ENCODE peak calls at places on chromosomes 4 and X, in four cellular contexts. L is endothelial cell, R is coronary artery, P is A549. N is an unnamed sample.

GRCh38 chr4:83125738-83126141 is 11.2 kb upstream of the PLAC8 start:
- DNase-seq in L (no peak), R (no peak), P (no peak), N (no peak)

GRCh38 chrX:24149346-24150050 is at the start of gene ZFX:
- DNase-seq in L (peak; percentile 40), R (peak; percentile 81), P (peak; percentile 74), N (peak; percentile 54)

GRCh38 chrX:8504451-8504850 is 39.8 kb downstream of the VCX3B start:
- DNase-seq in L (no peak), R (no peak), P (peak; percentile 1), N (no peak)

GRCh38 chr4:48968814-48969213 is 17.3 kb upstream of the CWH43 start:
- DNase-seq in L (no peak), R (no peak), P (no peak), N (no peak)

GRCh38 chrX:118847676-118848075 is 24.1 kb downstream of the ZCCHC12 start:
- DNase-seq in L (peak; percentile 33), R (no peak), P (peak; percentile 49), N (no peak)

GRCh38 chr4:137156054-137156453 is 376.2 kb downstream of the PCDH18 start:
- DNase-seq in L (no peak), R (no peak), P (no peak), N (no peak)

GRCh38 chr4:8071741-8072140 is 86.9 kb downstream of the ABLIM2 start:
- DNase-seq in L (no peak), R (no peak), P (no peak), N (no peak)

GRCh38 chr4:149980941-149981340 is 97.3 kb upstream of the DCLK2 start:
- DNase-seq in L (peak; percentile 67), R (no peak), P (peak; percentile 59), N (peak; percentile 62)

GRCh38 chrX:74133156-74133796 is 170.7 kb upstream of the ZCCHC13 start:
- DNase-seq in L (peak; percentile 4), R (no peak), P (peak; percentile 62), N (peak; percentile 26)

GRCh38 chrX:113305496-113305895 is 464.9 kb upstream of the AMOT start:
- DNase-seq in L (no peak), R (no peak), P (no peak), N (no peak)

GRCh38 chr4:157023941-157024340 is 52.0 kb upstream of the GLRB start:
- DNase-seq in L (no peak), R (no peak), P (no peak), N (no peak)

GRCh38 chr4:41132055-41132683 is 82.2 kb downstream of the APBB2 start:
- DNase-seq in L (no peak), R (no peak), P (no peak), N (no peak)

GRCh38 chr4:1991596-1992434 is 17.0 kb downstream of the NELFA start:
- DNase-seq in L (no peak), R (peak; percentile 64), P (no peak), N (no peak)

GRCh38 chr4:1993169-1993516 is 15.6 kb downstream of the NELFA start:
- DNase-seq in L (no peak), R (peak; percentile 41), P (no peak), N (no peak)

GRCh38 chr4:1990676-1991075 is 18.1 kb downstream of the NELFA start:
- DNase-seq in L (no peak), R (no peak), P (no peak), N (no peak)

GRCh38 chr4:1991087-1991486 is 17.7 kb downstream of the NELFA start:
- DNase-seq in L (no peak), R (peak; percentile 38), P (no peak), N (no peak)

DNA sequence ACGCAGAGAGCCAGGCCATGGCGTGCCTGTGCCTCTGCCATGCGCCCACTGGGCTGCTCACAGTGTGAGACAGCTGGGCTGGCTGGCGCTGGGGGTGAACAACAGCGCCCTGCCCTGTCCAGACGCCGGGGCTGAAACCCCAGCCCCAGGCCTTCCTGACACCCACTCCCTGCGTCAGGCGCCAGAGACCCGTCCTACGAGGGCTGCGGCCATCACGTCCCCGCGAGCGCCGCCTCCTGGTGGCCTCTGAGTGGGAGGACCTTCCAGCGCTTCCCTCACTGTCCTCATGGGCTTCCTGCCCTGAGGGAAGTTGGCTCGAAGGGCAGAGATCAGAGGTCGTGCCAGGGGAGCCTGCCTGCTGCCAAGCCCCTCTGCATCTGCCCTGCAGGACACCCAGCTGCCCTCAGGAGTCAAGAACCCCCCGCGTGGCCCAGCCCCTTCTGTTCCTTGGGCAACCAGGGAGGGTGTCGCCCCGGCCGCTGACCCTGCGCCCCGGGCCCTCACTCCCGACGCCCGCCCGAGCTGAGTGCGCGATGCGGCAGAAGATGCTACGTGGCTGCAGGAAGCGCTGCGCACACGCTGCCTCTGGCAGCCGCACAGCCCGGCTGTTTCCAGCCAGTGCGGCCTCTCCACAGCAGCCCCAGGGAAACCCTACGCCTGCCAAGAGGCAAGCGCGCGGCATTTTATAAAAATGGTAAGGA is 16.2 kb downstream of the NELFA start:
- DNase-seq in L (peak; percentile 60), R (peak; percentile 59), P (no peak), N (no peak)
- TF ChIP-seq CTCF in L (peak; percentile 40), R (no peak), P (no peak), N (no peak)

GRCh38 chr4:165288639-165289428 is 38.6 kb upstream of the MSMO1 start:
- DNase-seq in L (no peak), R (no peak), P (no peak), N (no peak)
- TF ChIP-seq CTCF in L (no peak), R (no peak), P (no peak), N (no peak)

GRCh38 chr4:123401466-123402175 is 5.0 kb downstream of the SPRY1 start:
- DNase-seq in L (no peak), R (no peak), P (no peak), N (no peak)
- TF ChIP-seq CTCF in L (no peak), R (no peak), P (no peak), N (no peak)

GRCh38 chrX:10636337-10636736 is 16.0 kb upstream of the MID1 start:
- DNase-seq in L (peak; percentile 39), R (no peak), P (peak; percentile 81), N (no peak)
- TF ChIP-seq CTCF in L (no peak), R (no peak), P (peak; percentile 90), N (peak; percentile 60)

DNA sequence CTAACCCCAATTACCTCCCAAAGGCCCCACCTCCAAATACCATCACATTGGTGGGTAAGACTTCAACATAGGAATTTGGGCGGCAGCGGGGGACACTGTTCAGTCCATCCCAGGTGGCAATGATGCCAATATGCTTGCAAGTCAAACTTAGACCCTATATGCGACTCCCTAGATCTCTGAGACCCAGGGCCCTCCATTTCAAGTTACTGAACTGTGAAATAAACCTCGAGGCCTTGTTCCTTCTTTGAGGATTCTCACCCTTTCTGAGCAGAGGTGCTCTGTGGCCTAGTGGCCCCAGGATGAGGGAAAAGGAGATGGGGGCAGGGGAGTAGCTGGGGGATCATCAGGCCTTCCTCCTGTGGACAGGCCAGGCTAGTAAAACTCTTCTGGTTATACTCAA is 44.7 kb downstream of the CNGA2 start:
- DNase-seq in L (no peak), R (peak; percentile 31), P (no peak), N (no peak)
- TF ChIP-seq CTCF in L (no peak), R (no peak), P (no peak), N (no peak)